ENCODE peak calls at places on chromosome 22, in ten cellular contexts. C is neural progenitor cell; W is colonic mucosa; Z is RWPE2; S is psoas muscle; A is uterus; E is CD4-positive, alpha-beta T cell; I is kidney; Q is keratinocyte; Y is effector memory CD4-positive, alpha-beta T cell. O is an unnamed sample.

GRCh38 chr22:30474683-30475424 is 3.0 kb upstream of the SEC14L3 start:
- DNase-seq in I (no peak), Q (no peak), Y (peak; percentile 27), C (no peak), E (no peak), S (no peak), W (no peak), A (no peak), Z (no peak), O (no peak)

GRCh38 chr22:17774206-17774927 is at the start of gene BID:
- DNase-seq in C (peak; percentile 66), Q (no peak), A (peak; percentile 28), W (peak; percentile 72), Z (no peak), S (peak; percentile 55), E (peak; percentile 44), Y (peak; percentile 36), I (peak; percentile 85), O (no peak)

GRCh38 chr22:28154856-28155255 is 235.8 kb upstream of the PITPNB start:
- DNase-seq in I (no peak), W (no peak), Q (no peak), Z (no peak), A (no peak), Y (no peak), E (no peak), C (no peak), S (no peak), O (no peak)

GRCh38 chr22:16954060-16954403 is 54.0 kb downstream of the GAB4 start:
- DNase-seq in A (no peak), Y (no peak), C (no peak), W (no peak), S (no peak), E (no peak), Q (no peak), Z (no peak), I (no peak), O (no peak)

GRCh38 chr22:20023214-20023613 is 2.3 kb downstream of the TANGO2 start:
- DNase-seq in Q (no peak), Z (peak; percentile 17), I (peak; percentile 59), S (no peak), A (no peak), E (no peak), W (no peak), Y (no peak), C (no peak), O (no peak)

GRCh38 chr22:32660292-32660691 is 141.2 kb upstream of the TIMP3 start:
- DNase-seq in S (peak; percentile 65), Z (no peak), I (no peak), W (peak; percentile 74), Y (no peak), E (peak; percentile 30), A (peak; percentile 66), C (peak; percentile 79), Q (no peak), O (no peak)

GRCh38 chr22:44365196-44365802 is 52.5 kb upstream of the SHISAL1 start:
- DNase-seq in Y (no peak), W (no peak), Z (peak; percentile 25), C (no peak), E (no peak), A (no peak), Q (no peak), S (peak; percentile 12), I (peak; percentile 41), O (no peak)

GRCh38 chr22:44534335-44534734 is 36.3 kb upstream of the RTL6 start:
- DNase-seq in A (no peak), E (no peak), S (no peak), C (no peak), W (no peak), Y (no peak), I (no peak), Z (no peak), Q (no peak), O (no peak)

GRCh38 chr22:20117656-20118571 is 888 bp upstream of the TRMT2A start:
- DNase-seq in Q (no peak), Z (no peak), S (peak; percentile 47), I (peak; percentile 88), W (no peak), Y (peak; percentile 38), C (peak; percentile 51), A (no peak), E (no peak), O (no peak)

GRCh38 chr22:31676700-31677099 is 14.7 kb upstream of the PISD start:
- DNase-seq in S (peak; percentile 95), Q (peak; percentile 75), A (peak; percentile 91), Z (peak; percentile 97), W (peak; percentile 98), I (peak; percentile 99), Y (peak; percentile 91), E (peak; percentile 87), C (peak; percentile 89), O (peak; percentile 82)

DNA sequence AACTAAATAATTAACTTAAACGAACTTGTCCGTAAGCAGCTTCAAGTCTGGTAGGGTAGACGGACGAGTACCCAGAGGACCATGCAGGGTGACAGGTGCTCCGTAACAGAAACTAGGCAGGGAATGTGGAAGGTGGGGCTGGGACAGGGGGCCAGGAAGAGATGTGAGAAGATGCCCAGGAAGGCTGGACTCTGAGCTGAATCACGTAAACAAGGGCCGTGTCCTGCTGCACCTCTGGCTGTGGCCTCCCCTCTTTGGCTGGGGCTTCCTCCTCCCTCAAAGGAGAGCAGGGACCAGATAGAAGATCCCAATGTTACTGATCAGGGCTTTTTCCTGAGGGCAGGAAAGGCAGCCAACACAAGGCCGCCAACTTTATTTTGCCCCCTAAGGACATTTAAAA is 47.9 kb downstream of the PACSIN2 start:
- DNase-seq in A (no peak), C (no peak), I (no peak), Z (no peak), E (no peak), Q (no peak), Y (no peak), W (no peak), S (no peak), O (no peak)
- H3K27ac ChIP-seq in A (peak overlapping the region; percentile 26), C (no peak overlapping the region), I (peak overlapping the region; percentile 56), Z (no peak overlapping the region), E (no peak overlapping the region), Q (no peak overlapping the region), Y (no peak overlapping the region), W (no peak overlapping the region), S (peak overlapping the region; percentile 88), O (no peak overlapping the region)

GRCh38 chr22:49203091-49203862 is 624.4 kb downstream of the BRD1 start:
- DNase-seq in A (no peak), W (no peak), C (no peak), S (no peak), E (no peak), Z (no peak), I (peak; percentile 45), Q (no peak), Y (no peak), O (no peak)

GRCh38 chr22:49199224-49199623 is 628.4 kb downstream of the BRD1 start:
- DNase-seq in S (no peak), W (no peak), E (no peak), A (no peak), Z (peak; percentile 11), I (peak; percentile 33), C (no peak), Y (no peak), Q (no peak), O (no peak)

GRCh38 chr22:49198705-49199084 is 629.0 kb downstream of the BRD1 start:
- DNase-seq in C (no peak), Y (no peak), I (peak; percentile 32), S (no peak), E (no peak), Z (peak; percentile 34), A (no peak), W (no peak), Q (no peak), O (no peak)

GRCh38 chr22:49202226-49202625 is 625.4 kb downstream of the BRD1 start:
- DNase-seq in Q (no peak), A (peak; percentile 3), Z (no peak), S (no peak), W (no peak), C (no peak), I (peak; percentile 22), E (no peak), Y (no peak), O (no peak)

DNA sequence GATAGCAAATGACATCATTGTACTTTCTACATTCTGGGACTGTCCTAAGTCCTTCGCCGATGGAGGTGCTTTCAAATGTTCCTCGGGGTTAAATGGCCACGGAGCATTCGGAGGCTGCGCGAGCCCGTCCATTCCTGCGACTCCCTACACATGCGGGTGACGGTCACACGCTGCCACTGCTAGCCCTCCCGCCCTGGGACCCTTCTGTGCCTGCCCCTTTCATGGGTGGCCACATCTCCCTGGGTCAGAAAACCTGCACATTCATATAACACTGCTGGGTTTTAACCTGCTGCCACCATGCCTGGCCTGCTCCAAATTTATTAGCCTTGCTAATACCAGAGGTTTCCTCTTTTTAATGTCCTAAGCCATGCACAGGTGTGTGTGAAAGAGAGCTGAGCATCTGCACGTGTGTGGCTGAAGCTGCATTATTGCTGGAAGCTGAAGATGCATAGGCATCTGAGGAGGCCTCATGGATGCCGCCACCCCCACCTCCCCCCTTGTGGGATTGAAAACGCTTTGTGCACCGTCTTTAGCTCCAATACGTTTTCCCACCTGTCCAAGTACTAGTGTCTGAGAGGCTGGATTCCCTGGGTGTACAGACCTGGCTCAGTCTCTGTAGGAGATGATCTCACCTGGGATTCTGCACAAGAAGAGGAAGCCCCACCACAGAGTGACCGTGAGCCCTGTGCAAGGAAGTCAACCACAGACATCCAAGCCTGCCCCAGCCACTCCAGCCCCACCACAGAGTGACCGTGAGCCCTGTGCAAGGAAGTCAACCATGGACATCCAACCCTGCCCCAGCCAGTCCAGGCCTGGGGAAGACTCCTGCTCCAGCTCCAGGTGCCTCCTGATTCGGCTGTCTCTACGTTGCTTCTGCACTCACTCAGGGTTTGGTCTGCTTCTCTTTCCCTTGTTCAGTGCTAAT is 626.4 kb downstream of the BRD1 start:
- DNase-seq in A (peak; percentile 3), Q (no peak), Z (peak; percentile 14), S (no peak), Y (no peak), E (no peak), C (no peak), W (no peak), I (peak; percentile 56), O (no peak)
- H3K27ac ChIP-seq in A (no peak overlapping the region), Q (no peak overlapping the region), Z (no peak overlapping the region), S (no peak overlapping the region), Y (no peak overlapping the region), E (no peak overlapping the region), C (no peak overlapping the region), W (no peak overlapping the region), I (no peak overlapping the region), O (no peak overlapping the region)

DNA sequence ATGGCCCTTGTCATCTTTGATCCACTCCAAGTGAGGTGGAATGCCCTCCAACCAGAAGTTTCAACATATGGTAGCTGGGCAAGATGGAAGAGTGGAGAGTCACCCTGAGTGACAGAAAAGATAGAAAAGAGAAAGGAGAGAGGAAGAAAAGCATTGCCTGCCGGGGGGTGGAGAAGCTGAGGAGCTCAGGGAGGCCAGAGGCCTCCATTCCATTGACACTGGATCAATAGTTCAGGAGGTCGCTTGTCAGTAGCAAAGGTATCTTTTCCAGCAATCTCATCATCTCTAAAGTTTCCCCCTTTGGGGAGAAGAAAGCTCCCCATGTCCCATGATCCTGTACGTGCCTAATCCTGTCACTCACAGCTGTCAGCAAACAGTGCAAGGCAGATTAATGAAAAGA is 6.7 kb upstream of the C1QTNF6 start:
- DNase-seq in S (no peak), C (no peak), W (no peak), I (no peak), A (no peak), Z (no peak), Q (no peak), E (no peak), Y (no peak), O (no peak)
- H3K27ac ChIP-seq in S (peak overlapping the region; percentile 98), C (no peak overlapping the region), W (no peak overlapping the region), I (no peak overlapping the region), A (peak overlapping the region; percentile 97), Z (no peak overlapping the region), Q (no peak overlapping the region), E (no peak overlapping the region), Y (no peak overlapping the region), O (no peak overlapping the region)

GRCh38 chr22:42091446-42091764 is 833 bp upstream of the NDUFA6 start:
- DNase-seq in Q (no peak), I (no peak), S (no peak), A (no peak), Y (no peak), E (no peak), W (no peak), C (no peak), Z (no peak), O (no peak)
- H3K27ac ChIP-seq in Q (peak overlapping the region; percentile 27), I (peak overlapping the region; percentile 92), S (peak overlapping the region; percentile 98), A (peak overlapping the region; percentile 91), Y (peak overlapping the region; percentile 92), E (peak overlapping the region; percentile 88), W (peak overlapping the region; percentile 97), C (no peak overlapping the region), Z (peak overlapping the region; percentile 64), O (peak overlapping the region; percentile 84)

O was measured in caudate nucleus.